ENCODE peak calls at places on chromosomes 16 and 17, in six cellular contexts. S, B, H, F, O and E are unnamed samples.

GRCh38 chr16:9248162-9248561 is 156.7 kb downstream of the HAPSTR1 start:
- DNase-seq in O (no peak), S (no peak), F (no peak), B (no peak), H (no peak), E (no peak)

GRCh38 chr17:67239597-67239996 is 5.4 kb downstream of the HELZ start:
- DNase-seq in H (peak), O (no peak), B (no peak), S (peak), F (no peak), E (no peak)

GRCh38 chr17:80944326-80944725 is 47.3 kb upstream of the CHMP6 start:
- DNase-seq in O (no peak), F (no peak), B (no peak), H (no peak), S (no peak), E (no peak)

GRCh38 chr17:72962099-72962498 is 130.4 kb downstream of the SLC39A11 start:
- DNase-seq in S (no peak), O (no peak), H (no peak), F (no peak), B (no peak), E (no peak)

GRCh38 chr16:88618182-88618955 is 20.0 kb upstream of the IL17C start:
- DNase-seq in F (peak), O (no peak), B (no peak), H (no peak), S (no peak), E (no peak)

GRCh38 chr16:78744796-78745464 is 645.5 kb downstream of the WWOX start:
- DNase-seq in H (no peak), S (no peak), O (no peak), F (no peak), B (no peak), E (no peak)

GRCh38 chr17:51640108-51640622 is 379.8 kb downstream of the UTP18 start:
- DNase-seq in H (no peak), S (peak), F (no peak), O (no peak), B (no peak), E (no peak)

GRCh38 chr17:47980516-47980915 is 9.6 kb downstream of the CDK5RAP3 start:
- DNase-seq in B (no peak), H (no peak), S (no peak), F (no peak), O (no peak), E (no peak)

GRCh38 chr17:9360610-9361571 is 214.7 kb downstream of the STX8 start:
- DNase-seq in S (peak), O (no peak), F (peak), B (peak), H (peak), E (no peak)

GRCh38 chr17:67672592-67672991 is 45.1 kb upstream of the NOL11 start:
- DNase-seq in O (no peak), H (no peak), S (no peak), B (no peak), F (peak), E (no peak)

GRCh38 chr16:6113749-6114148 is 1016.2 kb upstream of the EEF2KMT start:
- DNase-seq in O (no peak), F (no peak), S (no peak), H (no peak), B (no peak), E (no peak)

GRCh38 chr16:54928016-54928356 is 2.7 kb upstream of the IRX5 start:
- DNase-seq in O (peak), F (no peak), B (no peak), H (peak), S (no peak), E (no peak)

GRCh38 chr16:8718753-8719386 is 44.5 kb downstream of the ABAT start:
- DNase-seq in S (no peak), B (no peak), H (no peak), O (no peak), F (peak), E (no peak)

GRCh38 chr16:14416184-14416583 is 213.9 kb downstream of the PARN start:
- DNase-seq in B (no peak), S (no peak), H (no peak), F (no peak), O (no peak), E (no peak)

GRCh38 chr17:50618941-50619340 is 15.7 kb upstream of the ABCC3 start:
- DNase-seq in S (peak), F (no peak), O (no peak), H (no peak), B (no peak), E (no peak)

DNA sequence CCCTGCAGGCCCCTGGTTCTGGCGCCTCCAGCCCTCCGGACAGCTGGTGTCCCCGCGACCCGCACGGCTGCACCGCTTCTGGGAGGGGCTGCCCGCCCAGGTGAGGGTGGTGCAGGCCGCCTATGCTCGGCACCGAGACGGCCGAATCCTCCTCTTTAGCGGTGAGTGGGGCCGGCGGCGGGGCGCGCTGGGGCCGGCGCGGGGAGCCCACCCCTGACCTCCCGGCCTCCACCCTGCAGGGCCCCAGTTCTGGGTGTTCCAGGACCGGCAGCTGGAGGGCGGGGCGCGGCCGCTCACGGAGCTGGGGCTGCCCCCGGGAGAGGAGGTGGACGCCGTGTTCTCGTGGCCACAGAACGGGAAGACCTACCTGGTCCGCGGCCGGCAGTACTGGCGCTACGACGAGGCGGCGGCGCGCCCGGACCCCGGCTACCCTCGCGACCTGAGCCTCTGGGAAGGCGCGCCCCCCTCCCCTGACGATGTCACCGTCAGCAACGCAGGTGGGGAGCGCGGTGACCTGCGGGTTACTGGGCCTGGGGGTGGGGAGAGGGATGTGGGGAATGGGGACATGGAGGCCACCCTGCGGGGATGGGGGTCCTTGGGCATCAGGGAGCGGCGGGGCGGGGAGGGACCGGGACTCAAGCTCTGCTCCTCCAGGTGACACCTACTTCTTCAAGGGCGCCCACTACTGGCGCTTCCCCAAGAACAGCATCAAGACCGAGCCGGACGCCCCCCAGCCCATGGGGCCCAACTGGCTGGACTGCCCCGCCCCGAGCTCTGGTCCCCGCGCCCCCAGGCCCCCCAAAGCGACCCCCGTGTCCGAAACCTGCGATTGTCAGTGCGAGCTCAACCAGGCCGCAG is 7.0 kb upstream of the IL32 start:
- DNase-seq in O (peak), B (no peak), H (peak), S (peak), F (peak), E (no peak)
- H3K27ac ChIP-seq in O (peak), B (no peak), H (no peak), S (peak), F (peak), E (peak)

GRCh38 chr16:11298143-11298900 is 17.2 kb upstream of the PRM1 start:
- DNase-seq in S (no peak), O (no peak), H (no peak), B (no peak), F (no peak), E (no peak)
- H3K27ac ChIP-seq in S (no peak), O (no peak), H (no peak), B (no peak), F (peak), E (no peak)

GRCh38 chr17:76586741-76587487 is 1.3 kb upstream of the ST6GALNAC2 start:
- DNase-seq in H (no peak), F (no peak), O (no peak), S (no peak), B (no peak), E (no peak)

GRCh38 chr17:76582660-76583059 is 3.0 kb downstream of the ST6GALNAC2 start:
- DNase-seq in B (no peak), F (no peak), H (no peak), O (no peak), S (no peak), E (no peak)

GRCh38 chr17:76585649-76586593 is at the start of gene ST6GALNAC2:
- DNase-seq in O (peak), B (no peak), S (peak), F (peak), H (no peak), E (no peak)

GRCh38 chr17:76584427-76585047 is 1.1 kb downstream of the ST6GALNAC2 start:
- DNase-seq in B (no peak), F (no peak), O (no peak), S (no peak), H (no peak), E (no peak)

GRCh38 chr17:76585048-76585648 is 512 bp downstream of the ST6GALNAC2 start:
- DNase-seq in S (peak), H (no peak), F (no peak), O (no peak), B (no peak), E (no peak)
- H3K27ac ChIP-seq in S (peak), H (no peak), F (no peak), O (no peak), B (no peak), E (no peak)

DNA sequence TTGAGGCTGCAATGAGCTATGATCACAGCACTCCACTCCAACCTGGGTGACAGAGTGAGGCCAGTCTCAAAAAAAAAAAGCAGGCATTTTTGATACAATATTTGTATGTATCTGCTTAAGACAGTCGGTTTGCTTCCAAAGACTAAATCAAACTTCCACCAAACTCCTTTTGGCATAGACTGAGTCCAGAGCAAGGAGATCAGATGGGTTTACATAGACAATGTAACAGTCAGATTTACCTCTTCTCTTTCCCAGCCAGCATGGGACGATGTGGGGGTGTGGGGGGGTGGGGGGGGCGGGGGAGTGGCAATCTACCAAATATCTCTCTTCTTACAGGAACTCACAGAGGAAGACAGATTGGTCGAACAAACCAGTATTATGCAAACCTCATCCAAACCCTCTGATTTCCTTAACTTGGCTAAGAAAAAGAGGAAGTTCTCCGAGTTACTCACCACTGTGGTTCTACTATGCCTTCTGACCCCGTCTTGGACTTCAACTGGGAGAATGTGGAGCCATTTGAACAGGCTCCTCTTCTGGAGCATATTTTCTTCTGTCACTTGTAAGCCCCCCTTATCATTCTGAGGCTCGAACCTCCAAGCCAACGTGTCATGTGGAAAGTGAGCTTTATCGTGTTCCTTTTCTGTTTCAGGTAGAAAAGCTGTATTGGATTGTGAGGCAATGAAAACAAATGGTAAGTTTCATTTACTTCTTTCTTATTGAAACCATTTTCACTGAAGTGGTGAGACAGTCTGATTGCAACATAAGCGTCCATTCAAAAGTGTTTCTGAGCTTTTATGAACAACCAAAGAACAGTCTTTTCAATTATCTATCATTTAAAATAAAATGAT is at the start of gene MILR1:
- DNase-seq in H (peak), S (peak), O (no peak), F (peak), B (peak), E (peak)
- H3K27ac ChIP-seq in H (no peak), S (peak), O (no peak), F (no peak), B (peak), E (peak)

GRCh38 chr16:2053897-2054296 is 6.1 kb downstream of the TSC2 start:
- DNase-seq in O (no peak), F (no peak), S (no peak), B (no peak), H (no peak), E (no peak)

GRCh38 chr16:2056681-2057407 is 9.1 kb downstream of the TSC2 start:
- DNase-seq in S (no peak), B (no peak), O (no peak), F (no peak), H (no peak), E (no peak)

GRCh38 chr16:2056077-2056476 is 8.3 kb downstream of the TSC2 start:
- DNase-seq in S (no peak), H (no peak), F (no peak), B (no peak), O (no peak), E (no peak)

GRCh38 chr16:2053211-2053610 is 5.4 kb downstream of the TSC2 start:
- DNase-seq in F (no peak), H (no peak), B (no peak), O (no peak), S (no peak), E (no peak)

DNA sequence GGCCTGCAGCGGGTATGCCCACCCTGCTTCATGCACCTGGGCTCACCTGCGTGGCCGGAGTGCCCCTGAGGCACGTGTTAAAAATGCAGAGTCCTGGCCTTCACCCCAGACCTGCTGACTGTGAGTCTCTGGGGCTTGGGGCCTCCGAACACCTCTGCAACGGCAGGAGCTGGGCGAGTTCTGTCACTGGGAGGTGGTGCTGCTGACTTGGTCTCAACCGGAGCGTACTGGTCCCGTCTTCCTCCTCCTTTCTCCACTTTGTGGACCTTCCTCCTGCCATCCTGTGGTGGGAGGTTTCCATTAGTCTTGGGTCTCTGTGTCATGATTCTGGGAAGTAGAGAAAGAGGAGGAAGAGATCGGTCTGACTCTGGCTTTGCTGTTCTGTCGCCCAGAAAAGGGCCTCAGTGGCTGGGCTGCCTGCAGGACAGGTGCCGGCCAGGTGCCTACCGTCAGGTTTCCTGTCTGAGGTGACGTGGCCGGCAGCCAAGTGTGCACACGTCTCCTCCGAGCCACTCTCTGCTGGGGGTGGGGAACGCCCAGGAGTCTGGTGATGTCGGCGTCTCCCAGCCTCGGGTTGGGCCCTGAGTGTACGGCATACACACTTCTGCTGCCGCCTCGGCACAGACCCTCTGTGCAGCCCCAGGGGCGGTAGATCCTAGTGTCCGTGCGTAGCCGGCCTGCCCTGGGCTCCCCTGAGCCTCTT is 6.9 kb downstream of the TSC2 start:
- DNase-seq in F (peak), S (no peak), O (no peak), B (no peak), H (no peak), E (no peak)
- H3K27ac ChIP-seq in F (peak), S (no peak), O (no peak), B (no peak), H (no peak), E (no peak)